ENCODE peak calls at places on chromosomes 13 and 19, in six cellular contexts. K is left lung, B is heart right ventricle, V is pancreas, J is Peyer's patch, H is RWPE2. A is an unnamed sample.

GRCh38 chr19:48477696-48478338 is 8.6 kb downstream of the CYTH2 start:
- DNase-seq in K (no peak), B (no peak), V (no peak), J (no peak), H (no peak), A (no peak)

GRCh38 chr13:99656843-99657506 is 155.7 kb downstream of the TM9SF2 start:
- DNase-seq in K (no peak), B (no peak), V (no peak), J (no peak), H (no peak), A (no peak)

GRCh38 chr13:32205426-32206096 is 109.6 kb downstream of the ZAR1L start:
- DNase-seq in K (no peak), B (no peak), V (no peak), J (no peak), H (no peak), A (no peak)

GRCh38 chr13:50801087-50801931 is 42.2 kb downstream of the DLEU7 start:
- DNase-seq in K (no peak), B (no peak), V (no peak), J (peak; percentile 59), H (no peak), A (no peak)

GRCh38 chr13:34335662-34336007 is 517.7 kb downstream of the RFC3 start:
- DNase-seq in K (no peak), B (no peak), V (no peak), J (no peak), H (no peak), A (no peak)

GRCh38 chr19:34351382-34351802 is 13.6 kb upstream of the GPI start:
- DNase-seq in K (no peak), B (no peak), V (peak; percentile 61), J (no peak), H (no peak), A (no peak)

GRCh38 chr19:48490980-48491792 is 20.4 kb downstream of the LMTK3 start:
- DNase-seq in K (no peak), B (no peak), V (peak; percentile 71), J (peak; percentile 56), H (peak; percentile 64), A (no peak)

GRCh38 chr13:51803018-51803417 is 945 bp downstream of the DHRS12 start:
- DNase-seq in K (no peak), B (no peak), V (no peak), J (no peak), H (no peak), A (no peak)

GRCh38 chr13:109869312-109870237 is 83.2 kb upstream of the IRS2 start:
- DNase-seq in K (peak; percentile 84), B (peak; percentile 81), V (peak; percentile 89), J (no peak), H (no peak), A (peak; percentile 75)

GRCh38 chr13:40315416-40316064 is 350.9 kb downstream of the FOXO1 start:
- DNase-seq in K (no peak), B (no peak), V (no peak), J (no peak), H (no peak), A (no peak)

GRCh38 chr19:39405930-39406655 is 554 bp upstream of the ZFP36 start:
- DNase-seq in K (no peak), B (no peak), V (no peak), J (peak; percentile 95), H (no peak), A (no peak)

GRCh38 chr19:48799358-48800300 is 11.2 kb downstream of the BCAT2 start:
- DNase-seq in K (peak; percentile 73), B (no peak), V (no peak), J (no peak), H (no peak), A (no peak)

GRCh38 chr13:46374710-46375109 is 12.3 kb downstream of the RUBCNL start:
- DNase-seq in K (no peak), B (no peak), V (no peak), J (no peak), H (no peak), A (no peak)

GRCh38 chr13:37886879-37887278 is 17.3 kb upstream of the TRPC4 start:
- DNase-seq in K (no peak), B (no peak), V (no peak), J (no peak), H (no peak), A (no peak)

GRCh38 chr13:32001392-32001768 is 30.2 kb upstream of the FRY start:
- DNase-seq in K (no peak), B (peak; percentile 24), V (no peak), J (no peak), H (no peak), A (no peak)

GRCh38 chr19:46674416-46675178 is 13.6 kb upstream of the DACT3 start:
- DNase-seq in K (no peak), B (no peak), V (no peak), J (no peak), H (no peak), A (no peak)

GRCh38 chr19:5850743-5851293 is 431 bp downstream of the FUT3 start:
- DNase-seq in K (no peak), B (no peak), V (no peak), J (no peak), H (no peak), A (peak; percentile 86)

GRCh38 chr19:18637644-18638630 is 1.1 kb downstream of the KLHL26 start:
- DNase-seq in K (no peak), B (no peak), V (no peak), J (no peak), H (no peak), A (no peak)

GRCh38 chr19:48332662-48333466 is 7.5 kb downstream of the EMP3 start:
- DNase-seq in K (peak; percentile 93), B (peak; percentile 86), V (peak; percentile 92), J (peak; percentile 99), H (peak; percentile 95), A (peak; percentile 96)

GRCh38 chr13:45882626-45883025 is 31.1 kb upstream of the SIAH3 start:
- DNase-seq in K (no peak), B (no peak), V (no peak), J (no peak), H (no peak), A (no peak)

GRCh38 chr13:23847545-23847944 is 41.7 kb downstream of the MIPEP start:
- DNase-seq in K (no peak), B (no peak), V (no peak), J (no peak), H (no peak), A (no peak)
- H3K27ac ChIP-seq in K (no peak overlapping the region), B (no peak overlapping the region), V (no peak overlapping the region), J (no peak overlapping the region), H (no peak overlapping the region), A (no peak overlapping the region)

DNA sequence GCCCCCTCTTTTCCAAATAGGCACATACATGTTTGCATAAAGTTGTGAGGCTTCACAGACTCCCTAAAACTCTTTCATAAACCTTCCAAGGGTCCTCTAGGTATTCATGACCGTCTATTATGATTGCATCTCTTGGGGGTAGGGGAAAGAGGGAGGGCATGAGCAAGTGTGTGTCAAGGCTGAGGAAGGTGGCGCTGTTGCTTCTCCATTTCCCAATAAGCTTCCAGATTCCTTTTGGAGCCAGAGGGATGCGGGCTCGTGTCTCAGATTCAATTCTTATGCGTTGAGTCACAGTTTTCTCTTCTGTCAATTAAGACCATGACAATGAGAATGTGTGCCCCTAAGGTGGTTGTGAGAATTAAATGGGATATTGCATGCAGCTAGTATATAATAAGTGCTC is 51.0 kb upstream of the CYP2A7 start:
- DNase-seq in K (no peak), B (no peak), V (no peak), J (no peak), H (no peak), A (no peak)
- TF ChIP-seq CTCF in K (no peak), B (no peak), V (no peak), J (no peak), H (no peak), A (no peak)

GRCh38 chr19:10105241-10106099 is 692 bp upstream of the PPAN start:
- DNase-seq in K (no peak), B (no peak), V (no peak), J (peak; percentile 44), H (no peak), A (no peak)
- H3K4me3 ChIP-seq in K (peak overlapping the region; percentile 91), B (peak overlapping the region; percentile 54), V (peak overlapping the region; percentile 47), J (peak overlapping the region; percentile 72), H (peak overlapping the region; percentile 70), A (peak overlapping the region; percentile 97)

GRCh38 chr19:15252398-15253018 is 20.3 kb upstream of the EPHX3 start:
- DNase-seq in K (no peak), B (no peak), V (no peak), J (no peak), H (no peak), A (no peak)

GRCh38 chr19:15250635-15250993 is 18.4 kb upstream of the EPHX3 start:
- DNase-seq in K (no peak), B (no peak), V (no peak), J (no peak), H (no peak), A (no peak)

GRCh38 chr19:15249912-15250634 is 17.8 kb upstream of the EPHX3 start:
- DNase-seq in K (no peak), B (peak; percentile 75), V (no peak), J (no peak), H (no peak), A (no peak)

GRCh38 chr19:15251749-15252397 is 19.6 kb upstream of the EPHX3 start:
- DNase-seq in K (no peak), B (peak; percentile 83), V (no peak), J (peak; percentile 28), H (no peak), A (peak; percentile 66)

DNA sequence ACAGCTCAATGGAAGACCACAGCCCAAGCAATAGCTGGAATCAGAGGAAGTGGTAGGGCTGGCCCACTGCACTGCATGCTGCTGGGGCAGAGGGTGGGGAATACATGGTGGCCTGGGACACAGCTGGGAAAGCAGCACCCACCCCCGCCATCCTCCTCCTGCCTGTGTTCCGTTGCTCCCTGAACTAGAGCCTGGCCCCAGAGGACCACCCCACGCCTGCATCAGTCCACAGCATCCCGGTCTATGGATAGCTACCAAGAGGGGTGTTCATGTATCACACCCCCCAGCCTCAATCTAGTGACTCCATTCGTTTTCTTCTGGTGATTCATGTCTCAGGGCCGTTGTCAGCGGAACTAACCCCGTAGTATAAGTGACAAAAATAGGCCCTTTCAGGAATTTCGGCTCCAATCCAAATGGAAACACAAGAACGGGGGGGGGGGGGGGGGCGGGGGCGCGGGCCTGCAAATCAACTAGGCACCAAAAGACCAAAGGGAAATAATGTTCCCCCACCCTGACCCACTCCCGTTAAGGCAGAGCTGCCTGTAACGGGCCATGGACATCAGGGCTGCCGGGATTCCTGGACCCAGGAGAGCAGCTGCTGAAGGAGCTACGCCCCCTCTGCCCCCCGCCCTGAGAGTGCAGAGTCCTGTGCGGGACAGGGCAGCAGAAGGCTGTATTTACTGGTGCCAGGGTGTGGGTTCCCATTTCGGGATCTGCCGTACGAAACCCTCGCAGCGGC is 18.9 kb upstream of the EPHX3 start:
- DNase-seq in K (no peak), B (peak; percentile 54), V (no peak), J (no peak), H (no peak), A (no peak)
- H3K27ac ChIP-seq in K (peak overlapping the region; percentile 81), B (peak overlapping the region; percentile 89), V (peak overlapping the region; percentile 73), J (peak overlapping the region; percentile 65), H (peak overlapping the region; percentile 67), A (peak overlapping the region; percentile 83)

DNA sequence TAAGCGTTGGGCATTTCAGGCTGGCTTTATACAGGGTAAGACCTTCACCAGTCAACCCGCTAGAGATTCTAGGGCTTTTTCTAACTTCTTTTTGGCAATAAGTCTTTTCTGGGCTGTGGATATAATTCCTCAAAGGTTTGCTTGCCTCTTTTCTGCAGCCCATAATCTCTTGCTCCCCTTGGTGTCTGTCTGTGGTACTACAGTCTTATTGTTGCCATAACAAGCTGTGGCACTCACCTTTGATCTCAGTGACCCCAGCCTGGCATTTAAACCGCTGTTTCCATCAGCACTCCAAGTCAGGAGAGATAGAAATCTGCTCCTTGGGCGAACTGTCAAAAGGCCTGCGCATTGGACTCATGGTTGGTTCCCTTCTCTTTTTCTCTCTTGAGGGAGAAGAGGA is 14.5 kb upstream of the MPHOSPH8 start:
- DNase-seq in K (no peak), B (no peak), V (no peak), J (no peak), H (no peak), A (no peak)
- TF ChIP-seq CTCF in K (peak; percentile 37), B (peak; percentile 49), V (peak; percentile 31), J (peak; percentile 58), H (peak; percentile 47), A (peak; percentile 45)

GRCh38 chr19:4059493-4059880 is 7.2 kb downstream of the ZBTB7A start:
- DNase-seq in K (peak; percentile 83), B (no peak), V (peak; percentile 58), J (no peak), H (no peak), A (no peak)
- H3K4me3 ChIP-seq in K (peak overlapping the region; percentile 93), B (peak overlapping the region; percentile 30), V (no peak overlapping the region), J (peak overlapping the region; percentile 17), H (peak overlapping the region; percentile 25), A (peak overlapping the region; percentile 43)

A was measured in lower lobe of right lung.